ENCODE peak calls at places on chromosomes 12 and 14, in seven cellular contexts. One of them, this sample, is unnamed.

GRCh38 chr12:23335593-23335992 is 613.9 kb downstream of the SOX5 start:
- DNase-seq in RPMI8226: no peak
- DNase-seq in neuronal stem cell: no peak
- DNase-seq in central memory CD4-positive, alpha-beta T cell: no peak
- DNase-seq in RCC 7860: no peak
- DNase-seq in HS-5: no peak
- DNase-seq in Caco-2: no peak
- DNase-seq in this sample: no peak

GRCh38 chr14:37598973-37599526 is 3.6 kb downstream of the TTC6 start:
- DNase-seq in RPMI8226: no peak
- DNase-seq in central memory CD4-positive, alpha-beta T cell: no peak
- DNase-seq in RCC 7860: no peak
- DNase-seq in HS-5: no peak
- DNase-seq in neuronal stem cell: no peak
- DNase-seq in Caco-2: no peak
- DNase-seq in this sample: no peak

GRCh38 chr12:12230275-12230674 is 36.6 kb downstream of the LRP6 start:
- DNase-seq in central memory CD4-positive, alpha-beta T cell: no peak
- DNase-seq in Caco-2: no peak
- DNase-seq in neuronal stem cell: no peak
- DNase-seq in RPMI8226: no peak
- DNase-seq in RCC 7860: no peak
- DNase-seq in HS-5: no peak
- DNase-seq in this sample: no peak

GRCh38 chr12:127781336-127781735 is 485.6 kb upstream of the TMEM132C start:
- DNase-seq in neuronal stem cell: no peak
- DNase-seq in central memory CD4-positive, alpha-beta T cell: no peak
- DNase-seq in RPMI8226: no peak
- DNase-seq in Caco-2: no peak
- DNase-seq in RCC 7860: no peak
- DNase-seq in HS-5: no peak
- DNase-seq in this sample: no peak

GRCh38 chr14:51424569-51425251 is 184.7 kb downstream of the TMX1 start:
- DNase-seq in Caco-2: no peak
- DNase-seq in neuronal stem cell: no peak
- DNase-seq in central memory CD4-positive, alpha-beta T cell: no peak
- DNase-seq in RCC 7860: no peak
- DNase-seq in RPMI8226: peak; percentile 2
- DNase-seq in HS-5: no peak
- DNase-seq in this sample: no peak

GRCh38 chr12:50231346-50231745 is 52.0 kb downstream of the LIMA1 start:
- DNase-seq in central memory CD4-positive, alpha-beta T cell: no peak
- DNase-seq in HS-5: no peak
- DNase-seq in RCC 7860: no peak
- DNase-seq in neuronal stem cell: no peak
- DNase-seq in Caco-2: no peak
- DNase-seq in RPMI8226: no peak
- DNase-seq in this sample: no peak

GRCh38 chr12:47885012-47885501 is 19.7 kb downstream of the VDR start:
- DNase-seq in RPMI8226: no peak
- DNase-seq in central memory CD4-positive, alpha-beta T cell: peak; percentile 41
- DNase-seq in RCC 7860: no peak
- DNase-seq in Caco-2: no peak
- DNase-seq in neuronal stem cell: no peak
- DNase-seq in HS-5: no peak
- DNase-seq in this sample: no peak

GRCh38 chr12:68119724-68120211 is 39.8 kb downstream of the IFNG start:
- DNase-seq in neuronal stem cell: no peak
- DNase-seq in RPMI8226: no peak
- DNase-seq in RCC 7860: no peak
- DNase-seq in HS-5: no peak
- DNase-seq in Caco-2: no peak
- DNase-seq in central memory CD4-positive, alpha-beta T cell: no peak
- DNase-seq in this sample: no peak

GRCh38 chr12:121963341-121964018 is 45.1 kb downstream of the CFAP251 start:
- DNase-seq in RCC 7860: no peak
- DNase-seq in neuronal stem cell: no peak
- DNase-seq in RPMI8226: no peak
- DNase-seq in HS-5: no peak
- DNase-seq in central memory CD4-positive, alpha-beta T cell: no peak
- DNase-seq in Caco-2: no peak
- DNase-seq in this sample: no peak

GRCh38 chr14:23647619-23648018 is 11.5 kb downstream of the DHRS2 start:
- DNase-seq in RPMI8226: no peak
- DNase-seq in central memory CD4-positive, alpha-beta T cell: no peak
- DNase-seq in neuronal stem cell: no peak
- DNase-seq in Caco-2: no peak
- DNase-seq in HS-5: no peak
- DNase-seq in RCC 7860: no peak
- DNase-seq in this sample: no peak

GRCh38 chr14:67738740-67739504 is 37.2 kb downstream of the RDH12 start:
- DNase-seq in HS-5: peak; percentile 91
- DNase-seq in RCC 7860: peak; percentile 67
- DNase-seq in RPMI8226: no peak
- DNase-seq in Caco-2: peak; percentile 49
- DNase-seq in neuronal stem cell: no peak
- DNase-seq in central memory CD4-positive, alpha-beta T cell: no peak
- DNase-seq in this sample: peak; percentile 59

This sample was measured in kidney epithelial cell.